ENCODE peak calls at places on chromosomes 4 and X, in six cellular contexts. One of them, this sample, is unnamed.
A peak's percentile ranks its signal among the peaks of the same experiment; 100 is the strongest.

GRCh38 chrX:142001934-142002333 is 98.2 kb downstream of the MAGEC1 start:
- DNase-seq in astrocyte: no peak
- DNase-seq in esophagus muscularis mucosa: no peak
- DNase-seq in OCI-LY7: no peak
- DNase-seq in H1: no peak
- DNase-seq in tibial artery: no peak
- DNase-seq in this sample: no peak

GRCh38 chrX:16188687-16189086 is 21.4 kb downstream of the MAGEB17 start:
- DNase-seq in OCI-LY7: no peak
- DNase-seq in astrocyte: peak; percentile 44
- DNase-seq in H1: no peak
- DNase-seq in tibial artery: no peak
- DNase-seq in esophagus muscularis mucosa: no peak
- DNase-seq in this sample: no peak

GRCh38 chr4:117783716-117784115 is 250.6 kb upstream of the NDST3 start:
- DNase-seq in astrocyte: peak; percentile 61
- DNase-seq in tibial artery: no peak
- DNase-seq in esophagus muscularis mucosa: no peak
- DNase-seq in OCI-LY7: no peak
- DNase-seq in H1: no peak
- DNase-seq in this sample: no peak

GRCh38 chr4:77697860-77698599 is 92.4 kb downstream of the CXCL13 start:
- DNase-seq in OCI-LY7: peak; percentile 31
- DNase-seq in tibial artery: no peak
- DNase-seq in H1: no peak
- DNase-seq in astrocyte: peak; percentile 55
- DNase-seq in esophagus muscularis mucosa: no peak
- DNase-seq in this sample: peak; percentile 55

GRCh38 chrX:130577431-130577830 is 175.6 kb downstream of the RBMX2 start:
- DNase-seq in esophagus muscularis mucosa: no peak
- DNase-seq in tibial artery: no peak
- DNase-seq in astrocyte: no peak
- DNase-seq in OCI-LY7: no peak
- DNase-seq in H1: no peak
- DNase-seq in this sample: no peak

GRCh38 chr4:155832664-155833063 is 33.4 kb downstream of the ASIC5 start:
- DNase-seq in astrocyte: no peak
- DNase-seq in OCI-LY7: no peak
- DNase-seq in H1: no peak
- DNase-seq in esophagus muscularis mucosa: no peak
- DNase-seq in tibial artery: no peak
- DNase-seq in this sample: no peak

GRCh38 chrX:72306851-72307645 is 1.3 kb upstream of the CITED1 start:
- DNase-seq in H1: no peak
- DNase-seq in astrocyte: peak; percentile 62
- DNase-seq in OCI-LY7: no peak
- DNase-seq in tibial artery: peak; percentile 49
- DNase-seq in esophagus muscularis mucosa: no peak
- DNase-seq in this sample: no peak

GRCh38 chrX:24364851-24365538 is 4.6 kb downstream of the SUPT20HL1 start:
- DNase-seq in astrocyte: no peak
- DNase-seq in OCI-LY7: no peak
- DNase-seq in esophagus muscularis mucosa: no peak
- DNase-seq in H1: no peak
- DNase-seq in tibial artery: no peak
- DNase-seq in this sample: no peak

GRCh38 chrX:87890437-87890836 is 372.8 kb downstream of the KLHL4 start:
- DNase-seq in astrocyte: no peak
- DNase-seq in H1: no peak
- DNase-seq in esophagus muscularis mucosa: no peak
- DNase-seq in OCI-LY7: no peak
- DNase-seq in tibial artery: no peak
- DNase-seq in this sample: no peak

GRCh38 chr4:54683616-54684346 is 26.0 kb downstream of the KIT start:
- DNase-seq in OCI-LY7: peak; percentile 37
- DNase-seq in astrocyte: no peak
- DNase-seq in H1: no peak
- DNase-seq in tibial artery: no peak
- DNase-seq in esophagus muscularis mucosa: no peak
- DNase-seq in this sample: no peak

GRCh38 chr4:4625488-4625887 is 83.6 kb upstream of the STX18 start:
- DNase-seq in astrocyte: no peak
- DNase-seq in H1: no peak
- DNase-seq in tibial artery: no peak
- DNase-seq in OCI-LY7: no peak
- DNase-seq in esophagus muscularis mucosa: no peak
- DNase-seq in this sample: no peak

GRCh38 chr4:51884055-51884454 is 41.1 kb downstream of the DCUN1D4 start:
- DNase-seq in esophagus muscularis mucosa: no peak
- DNase-seq in tibial artery: no peak
- DNase-seq in OCI-LY7: no peak
- DNase-seq in astrocyte: no peak
- DNase-seq in H1: no peak
- DNase-seq in this sample: no peak

GRCh38 chr4:151195801-151196200 is 81.2 kb upstream of the PRSS48 start:
- DNase-seq in tibial artery: no peak
- DNase-seq in OCI-LY7: no peak
- DNase-seq in astrocyte: peak; percentile 74
- DNase-seq in H1: no peak
- DNase-seq in esophagus muscularis mucosa: no peak
- DNase-seq in this sample: no peak

GRCh38 chrX:86023806-86024205 is 23.6 kb downstream of the CHM start:
- DNase-seq in H1: no peak
- DNase-seq in esophagus muscularis mucosa: no peak
- DNase-seq in OCI-LY7: no peak
- DNase-seq in tibial artery: no peak
- DNase-seq in astrocyte: no peak
- DNase-seq in this sample: no peak

GRCh38 chr4:140359571-140360427 is 13.6 kb upstream of the SCOC start:
- DNase-seq in H1: peak; percentile 47
- DNase-seq in tibial artery: peak; percentile 75
- DNase-seq in OCI-LY7: peak; percentile 86
- DNase-seq in esophagus muscularis mucosa: no peak
- DNase-seq in astrocyte: peak; percentile 46
- DNase-seq in this sample: peak; percentile 80

GRCh38 chr4:160826339-160826679 is 1337.5 kb downstream of the FSTL5 start:
- DNase-seq in OCI-LY7: no peak
- DNase-seq in H1: no peak
- DNase-seq in astrocyte: no peak
- DNase-seq in tibial artery: no peak
- DNase-seq in esophagus muscularis mucosa: no peak
- DNase-seq in this sample: no peak

GRCh38 chr4:158891256-158891655 is 122.4 kb downstream of the FNIP2 start:
- DNase-seq in esophagus muscularis mucosa: no peak
- DNase-seq in tibial artery: no peak
- DNase-seq in OCI-LY7: no peak
- DNase-seq in astrocyte: no peak
- DNase-seq in H1: no peak
- DNase-seq in this sample: no peak

GRCh38 chrX:1534321-1535168 is 2.4 kb downstream of the P2RY8 start:
- DNase-seq in tibial artery: no peak
- DNase-seq in OCI-LY7: peak; percentile 69
- DNase-seq in esophagus muscularis mucosa: no peak
- DNase-seq in H1: no peak
- DNase-seq in astrocyte: no peak
- DNase-seq in this sample: no peak

GRCh38 chr4:119284876-119285611 is 36.9 kb downstream of the FABP2 start:
- DNase-seq in astrocyte: peak; percentile 6
- DNase-seq in OCI-LY7: no peak
- DNase-seq in H1: no peak
- DNase-seq in tibial artery: no peak
- DNase-seq in esophagus muscularis mucosa: no peak
- DNase-seq in this sample: no peak

GRCh38 chrX:148507413-148507812 is 7.0 kb downstream of the AFF2 start:
- DNase-seq in astrocyte: no peak
- DNase-seq in tibial artery: no peak
- DNase-seq in esophagus muscularis mucosa: no peak
- DNase-seq in H1: no peak
- DNase-seq in OCI-LY7: no peak
- DNase-seq in this sample: no peak

GRCh38 chr4:138835833-138836521 is 179.6 kb upstream of the NOCT start:
- DNase-seq in esophagus muscularis mucosa: peak; percentile 55
- DNase-seq in H1: no peak
- DNase-seq in OCI-LY7: no peak
- DNase-seq in tibial artery: no peak
- DNase-seq in astrocyte: peak; percentile 18
- DNase-seq in this sample: no peak

GRCh38 chr4:153188966-153189801 is 15.1 kb upstream of the TRIM2 start:
- DNase-seq in OCI-LY7: no peak
- DNase-seq in H1: no peak
- DNase-seq in tibial artery: peak; percentile 24
- DNase-seq in esophagus muscularis mucosa: no peak
- DNase-seq in astrocyte: peak; percentile 66
- DNase-seq in this sample: no peak

GRCh38 chr4:148062301-148062950 is 330.5 kb downstream of the ARHGAP10 start:
- DNase-seq in esophagus muscularis mucosa: no peak
- DNase-seq in H1: no peak
- DNase-seq in OCI-LY7: no peak
- DNase-seq in astrocyte: no peak
- DNase-seq in tibial artery: no peak
- DNase-seq in this sample: no peak

GRCh38 chrX:149638860-149639259 is 7.3 kb upstream of the TMEM185A start:
- DNase-seq in tibial artery: no peak
- DNase-seq in H1: no peak
- DNase-seq in astrocyte: peak; percentile 77
- DNase-seq in esophagus muscularis mucosa: no peak
- DNase-seq in OCI-LY7: no peak
- DNase-seq in this sample: no peak

GRCh38 chrX:2425281-2426071 is 75.3 kb downstream of the DHRSX start:
- DNase-seq in tibial artery: no peak
- DNase-seq in esophagus muscularis mucosa: no peak
- DNase-seq in astrocyte: peak; percentile 25
- DNase-seq in OCI-LY7: peak; percentile 21
- DNase-seq in H1: no peak
- DNase-seq in this sample: no peak

GRCh38 chr4:48005781-48006180 is 10.7 kb downstream of the CNGA1 start:
- DNase-seq in esophagus muscularis mucosa: no peak
- DNase-seq in tibial artery: no peak
- DNase-seq in astrocyte: no peak
- DNase-seq in OCI-LY7: no peak
- DNase-seq in H1: no peak
- DNase-seq in this sample: no peak

GRCh38 chr4:48008021-48008596 is 8.4 kb downstream of the CNGA1 start:
- DNase-seq in esophagus muscularis mucosa: no peak
- DNase-seq in H1: no peak
- DNase-seq in OCI-LY7: peak; percentile 61
- DNase-seq in tibial artery: no peak
- DNase-seq in astrocyte: no peak
- DNase-seq in this sample: no peak

GRCh38 chr4:48002267-48002666 is 14.2 kb downstream of the CNGA1 start:
- DNase-seq in H1: no peak
- DNase-seq in astrocyte: no peak
- DNase-seq in esophagus muscularis mucosa: no peak
- DNase-seq in tibial artery: no peak
- DNase-seq in OCI-LY7: no peak
- DNase-seq in this sample: no peak
- H3K9me3 ChIP-seq in H1: peaks cover 18% of the 10 kb centered on the region
- H3K9me3 ChIP-seq in astrocyte: peaks cover 1% of the 10 kb centered on the region
- H3K9me3 ChIP-seq in esophagus muscularis mucosa: peaks cover 5% of the 10 kb centered on the region
- H3K9me3 ChIP-seq in tibial artery: no peaks in the 10 kb centered on the region
- H3K9me3 ChIP-seq in OCI-LY7: peaks cover 24% of the 10 kb centered on the region
- H3K9me3 ChIP-seq in this sample: no peaks in the 10 kb centered on the region

GRCh38 chrX:136202889-136203288 is 48.3 kb downstream of the MAP7D3 start:
- DNase-seq in esophagus muscularis mucosa: no peak
- DNase-seq in OCI-LY7: no peak
- DNase-seq in astrocyte: peak; percentile 70
- DNase-seq in H1: no peak
- DNase-seq in tibial artery: no peak
- DNase-seq in this sample: no peak
- H3K9me3 ChIP-seq in esophagus muscularis mucosa: no peaks in the 10 kb centered on the region
- H3K9me3 ChIP-seq in OCI-LY7: no peaks in the 10 kb centered on the region
- H3K9me3 ChIP-seq in astrocyte: no peaks in the 10 kb centered on the region
- H3K9me3 ChIP-seq in H1: no peaks in the 10 kb centered on the region
- H3K9me3 ChIP-seq in tibial artery: no peaks in the 10 kb centered on the region
- H3K9me3 ChIP-seq in this sample: no peaks in the 10 kb centered on the region

GRCh38 chr4:386708-387105 is 49.1 kb downstream of the ZNF141 start:
- DNase-seq in astrocyte: no peak
- DNase-seq in OCI-LY7: no peak
- DNase-seq in esophagus muscularis mucosa: no peak
- DNase-seq in H1: no peak
- DNase-seq in tibial artery: no peak
- DNase-seq in this sample: no peak

GRCh38 chr4:385934-386707 is 48.5 kb downstream of the ZNF141 start:
- DNase-seq in astrocyte: no peak
- DNase-seq in tibial artery: no peak
- DNase-seq in H1: no peak
- DNase-seq in OCI-LY7: no peak
- DNase-seq in esophagus muscularis mucosa: no peak
- DNase-seq in this sample: peak; percentile 35

GRCh38 chr4:384311-385010 is 46.8 kb downstream of the ZNF141 start:
- DNase-seq in H1: no peak
- DNase-seq in OCI-LY7: peak; percentile 97
- DNase-seq in astrocyte: no peak
- DNase-seq in tibial artery: no peak
- DNase-seq in esophagus muscularis mucosa: no peak
- DNase-seq in this sample: no peak
- H3K9me3 ChIP-seq in H1: peaks cover 51% of the 10 kb centered on the region
- H3K9me3 ChIP-seq in OCI-LY7: peaks cover 75% of the 10 kb centered on the region
- H3K9me3 ChIP-seq in astrocyte: peaks cover 38% of the 10 kb centered on the region
- H3K9me3 ChIP-seq in tibial artery: peaks cover 93% of the 10 kb centered on the region
- H3K9me3 ChIP-seq in esophagus muscularis mucosa: peaks cover 96% of the 10 kb centered on the region
- H3K9me3 ChIP-seq in this sample: no peaks in the 10 kb centered on the region

GRCh38 chrX:482702-483203 is 96.0 kb upstream of the PPP2R3B start:
- DNase-seq in H1: no peak
- DNase-seq in esophagus muscularis mucosa: no peak
- DNase-seq in astrocyte: no peak
- DNase-seq in OCI-LY7: no peak
- DNase-seq in tibial artery: no peak
- DNase-seq in this sample: no peak

GRCh38 chrX:485368-485767 is 98.7 kb upstream of the PPP2R3B start:
- DNase-seq in tibial artery: no peak
- DNase-seq in astrocyte: no peak
- DNase-seq in OCI-LY7: no peak
- DNase-seq in H1: no peak
- DNase-seq in esophagus muscularis mucosa: no peak
- DNase-seq in this sample: no peak

GRCh38 chrX:480861-481417 is 94.2 kb upstream of the PPP2R3B start:
- DNase-seq in esophagus muscularis mucosa: no peak
- DNase-seq in astrocyte: no peak
- DNase-seq in tibial artery: no peak
- DNase-seq in H1: no peak
- DNase-seq in OCI-LY7: no peak
- DNase-seq in this sample: no peak

GRCh38 chrX:479273-479981 is 92.7 kb upstream of the PPP2R3B start:
- DNase-seq in esophagus muscularis mucosa: no peak
- DNase-seq in H1: no peak
- DNase-seq in astrocyte: no peak
- DNase-seq in OCI-LY7: no peak
- DNase-seq in tibial artery: no peak
- DNase-seq in this sample: no peak

DNA sequence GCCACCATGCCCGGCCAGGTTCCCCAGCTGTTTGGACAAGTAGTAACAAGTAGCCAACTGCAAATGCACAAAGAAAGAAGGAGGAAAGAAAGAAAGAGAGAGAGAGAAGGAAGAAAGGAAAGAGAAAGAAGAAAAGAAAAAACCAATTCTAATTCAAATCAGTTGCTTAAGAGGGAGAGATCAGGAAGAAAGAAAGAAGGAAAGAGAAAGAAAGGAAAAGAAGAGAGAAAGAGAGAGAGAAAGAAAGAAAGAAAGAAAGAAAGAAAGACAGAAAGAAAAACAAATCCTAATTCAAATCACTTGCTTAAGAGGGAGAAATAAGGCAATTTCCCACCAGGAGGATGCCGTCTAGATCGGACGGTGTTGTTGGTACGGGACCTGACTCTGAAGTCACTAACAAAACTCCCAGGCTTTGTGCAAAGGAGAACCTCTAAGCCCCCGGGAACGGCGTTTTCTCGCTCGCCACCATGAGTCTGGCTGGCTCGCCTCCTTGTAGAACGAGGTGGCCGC is 95.5 kb upstream of the PPP2R3B start:
- DNase-seq in esophagus muscularis mucosa: no peak
- DNase-seq in OCI-LY7: no peak
- DNase-seq in H1: no peak
- DNase-seq in astrocyte: no peak
- DNase-seq in tibial artery: no peak
- DNase-seq in this sample: no peak
- H3K9me3 ChIP-seq in esophagus muscularis mucosa: no peaks in the 10 kb centered on the region
- H3K9me3 ChIP-seq in OCI-LY7: peaks cover 5% of the 10 kb centered on the region
- H3K9me3 ChIP-seq in H1: no peaks in the 10 kb centered on the region
- H3K9me3 ChIP-seq in astrocyte: no peaks in the 10 kb centered on the region
- H3K9me3 ChIP-seq in tibial artery: no peaks in the 10 kb centered on the region
- H3K9me3 ChIP-seq in this sample: no peaks in the 10 kb centered on the region

This sample was measured in iPS DF 6.9.